ENCODE peak calls at places on chromosomes 12 and 14, in six cellular contexts. X is left lobe of liver; Q is NCI-H2107; K is T-helper 2 cell; N is CD8-positive, alpha-beta T cell; G is activated T-cell treated with anti-CD3 and anti-CD28 coated beads, Interleukin-2, amount 50 U/mL, for 24 hours. I is an unnamed sample.

GRCh38 chr12:1808798-1809480 is 11.4 kb upstream of the LRTM2 start:
- DNase-seq in X (no peak), K (peak), N (no peak), Q (no peak), G (no peak), I (no peak)

GRCh38 chr12:3753549-3754284 is 808 bp upstream of the CRACR2A start:
- DNase-seq in Q (no peak), X (no peak), N (no peak), G (peak), K (no peak), I (no peak)

GRCh38 chr12:112855375-112855774 is 51.4 kb upstream of the OAS1 start:
- DNase-seq in Q (no peak), K (no peak), N (no peak), X (no peak), G (no peak), I (no peak)

GRCh38 chr12:50322196-50322595 is 38.9 kb upstream of the LIMA1 start:
- DNase-seq in K (no peak), X (no peak), G (no peak), Q (no peak), N (no peak), I (no peak)

GRCh38 chr12:18546399-18546798 is 191.4 kb downstream of the PLCZ1 start:
- DNase-seq in Q (no peak), N (no peak), K (no peak), G (no peak), X (no peak), I (no peak)

GRCh38 chr14:42961509-42961908 is 1354.8 kb downstream of the LRFN5 start:
- DNase-seq in N (no peak), Q (no peak), G (no peak), X (no peak), K (no peak), I (no peak)

GRCh38 chr14:101030586-101030985 is 127.1 kb upstream of the RTL1 start:
- DNase-seq in G (no peak), N (no peak), K (no peak), X (no peak), Q (no peak), I (no peak)

GRCh38 chr14:36718216-36718615 is 56.6 kb downstream of the PAX9 start:
- DNase-seq in N (no peak), X (no peak), Q (no peak), K (no peak), G (no peak), I (no peak)

GRCh38 chr12:22312336-22312735 is 22.2 kb downstream of the ST8SIA1 start:
- DNase-seq in K (no peak), G (no peak), Q (no peak), N (no peak), X (no peak), I (no peak)

GRCh38 chr12:56565510-56566101 is 44.0 kb downstream of the RBMS2 start:
- DNase-seq in G (peak), N (peak), X (peak), K (no peak), Q (no peak), I (peak)

GRCh38 chr12:76548222-76548837 is 11.2 kb downstream of the OSBPL8 start:
- DNase-seq in N (no peak), G (no peak), X (no peak), K (no peak), Q (no peak), I (no peak)

GRCh38 chr12:82695531-82695930 is 8.8 kb downstream of the TMTC2 start:
- DNase-seq in K (no peak), X (no peak), G (no peak), Q (no peak), N (no peak), I (no peak)

GRCh38 chr12:78406776-78407335 is 457.7 kb upstream of the SYT1 start:
- DNase-seq in Q (no peak), X (no peak), N (no peak), K (no peak), G (no peak), I (no peak)

GRCh38 chr12:50647031-50647430 is 116.9 kb upstream of the ATF1 start:
- DNase-seq in X (no peak), N (no peak), Q (peak), G (no peak), K (no peak), I (no peak)

GRCh38 chr12:89183985-89184435 is 168.3 kb downstream of the DUSP6 start:
- DNase-seq in G (no peak), N (no peak), X (no peak), K (no peak), Q (no peak), I (no peak)

GRCh38 chr14:36726128-36726527 is 64.5 kb downstream of the PAX9 start:
- DNase-seq in G (no peak), N (no peak), X (no peak), Q (no peak), K (no peak), I (no peak)

GRCh38 chr12:12542286-12542685 is 20.4 kb downstream of the DUSP16 start:
- DNase-seq in K (no peak), G (no peak), N (no peak), X (no peak), Q (no peak), I (no peak)

GRCh38 chr12:2692156-2692555 is 102.6 kb upstream of the FKBP4 start:
- DNase-seq in Q (no peak), G (no peak), X (no peak), N (no peak), K (no peak), I (no peak)

GRCh38 chr14:89576960-89577359 is 159.9 kb upstream of the FOXN3 start:
- DNase-seq in K (no peak), G (no peak), X (no peak), Q (no peak), N (no peak), I (no peak)

GRCh38 chr14:77290705-77291104 is 19.7 kb upstream of the NGB start:
- DNase-seq in N (no peak), G (no peak), Q (no peak), X (no peak), K (no peak), I (no peak)

GRCh38 chr14:64707661-64708060 is 3.4 kb downstream of the PLEKHG3 start:
- DNase-seq in G (no peak), X (peak), K (peak), Q (no peak), N (no peak), I (peak)

GRCh38 chr12:95943231-95943842 is at the start of gene AMDHD1:
- DNase-seq in X (no peak), G (peak), K (peak), Q (no peak), N (peak), I (peak)

GRCh38 chr12:50062733-50063452 is 5.5 kb downstream of the ASIC1 start:
- DNase-seq in Q (no peak), K (no peak), X (no peak), G (no peak), N (no peak), I (no peak)

GRCh38 chr14:95355422-95355821 is 35.7 kb upstream of the CLMN start:
- DNase-seq in N (no peak), Q (no peak), K (no peak), X (no peak), G (no peak), I (no peak)

GRCh38 chr12:64890873-64891468 is 66.5 kb downstream of the TBC1D30 start:
- DNase-seq in X (no peak), K (peak), N (no peak), Q (peak), G (no peak), I (no peak)

GRCh38 chr12:69397978-69398377 is 38.4 kb downstream of the YEATS4 start:
- DNase-seq in X (no peak), K (no peak), G (no peak), N (no peak), Q (no peak), I (no peak)

GRCh38 chr12:104219908-104220404 is 4.4 kb downstream of the TXNRD1 start:
- DNase-seq in K (peak), G (peak), Q (no peak), N (peak), X (no peak), I (no peak)

GRCh38 chr14:71187633-71188356 is 280.5 kb downstream of the PCNX1 start:
- DNase-seq in N (no peak), G (no peak), Q (no peak), X (no peak), K (no peak), I (no peak)

GRCh38 chr12:11553871-11554533 is 95.5 kb upstream of the ETV6 start:
- DNase-seq in G (no peak), Q (peak), K (peak), N (peak), X (no peak), I (no peak)

GRCh38 chr12:96749978-96750377 is 157.1 kb upstream of the NEDD1 start:
- DNase-seq in X (no peak), Q (no peak), K (no peak), G (no peak), N (no peak), I (no peak)

GRCh38 chr14:78997811-78998210 is 827.6 kb downstream of the NRXN3 start:
- DNase-seq in N (no peak), Q (peak), G (no peak), K (no peak), X (no peak), I (no peak)

GRCh38 chr12:68733661-68734071 is 12.3 kb upstream of the SLC35E3 start:
- DNase-seq in Q (no peak), N (no peak), G (no peak), K (no peak), X (no peak), I (no peak)

GRCh38 chr14:105924951-105925591 is 398.7 kb downstream of the TMEM121 start:
- DNase-seq in K (no peak), X (no peak), Q (no peak), N (no peak), G (no peak), I (no peak)

GRCh38 chr14:41925409-41925808 is 318.7 kb downstream of the LRFN5 start:
- DNase-seq in Q (peak), K (no peak), G (no peak), N (no peak), X (no peak), I (no peak)

GRCh38 chr12:23760495-23760894 is 189.0 kb downstream of the SOX5 start:
- DNase-seq in G (no peak), K (no peak), N (no peak), Q (no peak), X (no peak), I (no peak)

GRCh38 chr14:99931308-99931707 is 133.9 kb upstream of the EVL start:
- DNase-seq in G (no peak), Q (no peak), X (no peak), N (no peak), K (no peak), I (no peak)

GRCh38 chr12:64219135-64219534 is 3.0 kb downstream of the KICS2 start:
- DNase-seq in G (no peak), Q (no peak), X (no peak), N (no peak), K (no peak), I (no peak)

GRCh38 chr14:89283327-89284060 is 133.5 kb downstream of the FOXN3 start:
- DNase-seq in X (no peak), K (no peak), Q (no peak), G (peak), N (no peak), I (no peak)

I was measured in Peyer's patch.